ENCODE peak calls at places on chromosome 5, in nine cellular contexts. W, Q, U, L, E, B, T, V and F are unnamed samples.

GRCh38 chr5:149049371-149049781 is 13.5 kb downstream of the SH3TC2 start:
- DNase-seq in W (no peak), Q (no peak), U (no peak), L (no peak), E (no peak), B (peak), T (no peak), V (no peak), F (no peak)

GRCh38 chr5:180910735-180911134 is 11.8 kb downstream of the BTNL8 start:
- DNase-seq in W (no peak), Q (no peak), U (no peak), L (no peak), E (no peak), B (no peak), T (no peak), V (no peak), F (no peak)

GRCh38 chr5:169071-169727 is 22.1 kb upstream of the LRRC14B start:
- DNase-seq in W (no peak), Q (no peak), U (no peak), L (no peak), E (no peak), B (no peak), T (no peak), V (no peak), F (no peak)

GRCh38 chr5:73908440-73908839 is 282.4 kb downstream of the ARHGEF28 start:
- DNase-seq in W (no peak), Q (no peak), U (no peak), L (no peak), E (no peak), B (no peak), T (no peak), V (peak), F (no peak)

GRCh38 chr5:171714286-171714685 is 71.3 kb upstream of the SMIM23 start:
- DNase-seq in W (no peak), Q (no peak), U (no peak), L (no peak), E (no peak), B (no peak), T (no peak), V (no peak), F (no peak)

GRCh38 chr5:42666821-42667325 is 89.7 kb upstream of the CCDC152 start:
- DNase-seq in W (no peak), Q (no peak), U (no peak), L (no peak), E (no peak), B (no peak), T (no peak), V (no peak), F (no peak)

GRCh38 chr5:104170906-104171305 is 608.3 kb upstream of the NUDT12 start:
- DNase-seq in W (no peak), Q (no peak), U (no peak), L (no peak), E (no peak), B (no peak), T (no peak), V (no peak), F (no peak)

GRCh38 chr5:28766565-28767158 is 1728.3 kb upstream of the CDH9 start:
- DNase-seq in W (no peak), Q (peak), U (peak), L (peak), E (peak), B (peak), T (peak), V (peak), F (peak)

GRCh38 chr5:68460147-68460760 is 244.7 kb downstream of the PIK3R1 start:
- DNase-seq in W (no peak), Q (peak), U (peak), L (peak), E (peak), B (peak), T (peak), V (peak), F (peak)

GRCh38 chr5:176736271-176736965 is 73.9 kb upstream of the UNC5A start:
- DNase-seq in W (no peak), Q (no peak), U (no peak), L (no peak), E (no peak), B (no peak), T (no peak), V (peak), F (no peak)

GRCh38 chr5:170467000-170467707 is 36.7 kb upstream of the KCNIP1 start:
- DNase-seq in W (no peak), Q (no peak), U (peak), L (no peak), E (no peak), B (no peak), T (peak), V (no peak), F (no peak)

GRCh38 chr5:114101153-114101552 is 260.7 kb upstream of the KCNN2 start:
- DNase-seq in W (no peak), Q (peak), U (peak), L (peak), E (peak), B (peak), T (no peak), V (peak), F (peak)

GRCh38 chr5:23419115-23419514 is 88.3 kb upstream of the PRDM9 start:
- DNase-seq in W (no peak), Q (peak), U (peak), L (no peak), E (no peak), B (no peak), T (no peak), V (no peak), F (no peak)
- TF ChIP-seq CTCF in W (no peak), Q (no peak), U (no peak), L (no peak), E (no peak), B (no peak), T (no peak), V (no peak), F (no peak)

DNA sequence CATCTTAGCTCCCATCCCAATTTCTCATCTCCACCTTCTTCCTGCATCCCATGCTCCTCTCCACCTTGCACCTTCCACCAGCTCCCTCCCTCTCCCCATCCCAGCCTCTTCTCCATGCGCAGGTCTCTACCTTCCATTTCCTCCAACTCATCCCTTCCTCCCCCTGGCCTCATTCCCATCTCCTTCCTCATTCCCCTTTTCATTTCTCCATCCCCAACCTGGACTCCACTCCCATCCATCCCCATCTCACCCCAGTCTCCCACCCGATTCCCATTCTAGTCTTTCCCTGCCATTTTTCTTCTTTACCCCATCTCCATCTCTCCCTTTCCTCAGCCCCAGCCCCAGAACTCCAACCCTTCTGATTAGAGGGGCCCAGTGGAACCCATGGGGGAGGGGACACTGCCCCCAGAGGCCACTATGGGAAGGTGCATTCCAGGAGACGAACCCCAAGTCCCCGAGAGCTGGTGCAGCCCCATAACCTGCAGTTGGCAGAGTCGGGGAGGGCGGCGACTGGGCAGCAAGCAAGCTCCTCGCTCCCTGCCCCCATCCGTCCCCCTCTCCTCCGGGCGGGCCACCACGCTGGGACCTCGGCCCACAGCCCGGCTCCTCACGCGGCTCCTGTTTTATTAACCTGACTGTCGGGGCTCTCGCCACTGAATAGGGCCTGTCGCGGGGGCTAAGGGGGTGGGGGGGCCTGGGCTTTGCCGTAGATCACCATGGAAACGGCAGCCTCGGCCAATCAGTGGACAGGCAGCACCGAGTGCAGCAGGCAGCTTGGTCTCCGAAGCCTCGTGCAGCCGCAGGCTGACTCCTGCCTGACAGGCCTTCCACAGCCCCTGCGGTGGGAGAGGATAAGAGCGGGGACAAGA is 66.7 kb downstream of the PCDH1 start:
- DNase-seq in W (no peak), Q (peak), U (peak), L (peak), E (no peak), B (peak), T (no peak), V (peak), F (no peak)
- TF ChIP-seq REST in W (no peak), Q (no peak), U (no peak), L (no peak), E (no peak), B (no peak), T (no peak), V (no peak), F (no peak)

DNA sequence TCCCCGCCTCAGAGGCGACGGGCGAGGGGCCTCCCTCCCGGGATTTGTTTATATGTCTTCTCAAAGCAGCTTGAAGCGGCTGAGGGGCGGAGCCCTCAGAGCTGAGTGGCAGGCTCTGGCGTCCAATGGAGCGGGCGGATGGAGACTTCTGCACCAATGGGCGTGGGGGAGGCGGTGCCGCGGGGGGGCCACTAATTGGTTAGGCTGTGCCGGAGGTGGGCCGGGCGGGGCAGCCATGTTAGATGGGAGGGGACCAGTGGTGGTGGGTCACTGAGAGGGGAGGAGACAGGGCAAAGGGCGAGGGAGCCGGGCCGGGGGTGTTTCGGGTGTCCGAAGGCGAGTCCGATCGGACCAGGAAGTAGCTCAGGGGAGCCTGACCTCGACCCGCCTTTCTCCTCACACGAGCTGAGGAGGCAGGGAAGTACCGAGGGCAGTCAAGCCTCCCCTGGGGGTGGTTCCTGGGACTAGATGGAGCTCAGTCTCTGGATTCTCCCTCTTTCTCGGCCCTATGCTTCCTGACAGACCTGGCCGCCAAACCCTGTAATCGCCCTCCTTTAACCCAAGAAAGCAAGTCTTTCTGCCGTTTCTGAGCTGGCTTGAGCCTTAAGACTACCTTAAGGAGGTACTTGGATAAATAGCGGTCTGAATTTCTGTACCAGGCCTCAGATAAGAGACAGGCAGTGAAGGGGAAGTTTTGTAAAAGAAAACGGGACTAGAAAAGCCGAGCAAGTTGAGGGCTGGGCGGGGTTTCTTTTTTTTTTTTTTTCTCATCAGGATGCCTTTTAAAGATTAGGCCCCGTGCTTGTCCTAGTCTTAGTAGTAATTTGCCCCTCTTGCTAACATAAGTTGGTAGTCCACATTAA is 1.1 kb downstream of the CREBRF start:
- DNase-seq in W (peak), Q (peak), U (peak), L (peak), E (peak), B (peak), T (peak), V (peak), F (peak)
- TF ChIP-seq CTCF in W (no peak), Q (peak), U (no peak), L (peak), E (no peak), B (no peak), T (no peak), V (no peak), F (no peak)

GRCh38 chr5:89534331-89534730 is 651.3 kb upstream of the MEF2C start:
- DNase-seq in W (no peak), Q (no peak), U (no peak), L (no peak), E (no peak), B (no peak), T (no peak), V (no peak), F (no peak)

GRCh38 chr5:89537800-89538199 is 654.8 kb upstream of the MEF2C start:
- DNase-seq in W (no peak), Q (no peak), U (no peak), L (no peak), E (no peak), B (no peak), T (no peak), V (no peak), F (no peak)

GRCh38 chr5:89536020-89536419 is 653.0 kb upstream of the MEF2C start:
- DNase-seq in W (no peak), Q (no peak), U (no peak), L (no peak), E (no peak), B (no peak), T (no peak), V (no peak), F (no peak)

GRCh38 chr5:89535421-89535820 is 652.4 kb upstream of the MEF2C start:
- DNase-seq in W (no peak), Q (no peak), U (no peak), L (no peak), E (no peak), B (no peak), T (no peak), V (no peak), F (no peak)
- TF ChIP-seq REST in W (no peak), Q (no peak), U (no peak), L (no peak), E (no peak), B (no peak), T (no peak), V (no peak), F (no peak)

GRCh38 chr5:95861858-95862561 is 39.5 kb upstream of the GLRX start:
- DNase-seq in W (no peak), Q (no peak), U (no peak), L (no peak), E (no peak), B (no peak), T (no peak), V (no peak), F (no peak)
- TF ChIP-seq CTCF in W (no peak), Q (no peak), U (no peak), L (no peak), E (no peak), B (no peak), T (peak), V (peak), F (no peak)

DNA sequence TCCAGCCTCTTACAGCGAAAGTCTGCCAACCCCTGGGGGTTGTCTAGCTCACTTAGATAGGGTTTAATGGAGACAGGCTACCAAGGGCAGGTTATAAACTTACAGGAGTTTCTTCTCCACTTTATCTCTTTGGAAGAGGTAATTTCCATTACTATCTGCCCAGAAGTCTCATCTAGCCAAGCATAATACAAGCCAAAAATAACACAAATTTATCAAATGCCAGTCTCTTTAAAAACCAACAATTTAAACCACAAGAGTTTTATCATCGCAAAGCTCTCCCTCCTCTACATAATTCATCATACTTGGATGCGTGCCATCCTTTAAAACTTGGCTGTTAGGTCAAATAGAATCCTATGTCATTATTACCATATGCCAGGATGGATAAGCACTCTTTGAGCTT is 6.2 kb downstream of the RBM22 start:
- DNase-seq in W (no peak), Q (no peak), U (no peak), L (no peak), E (no peak), B (no peak), T (no peak), V (no peak), F (no peak)
- TF ChIP-seq REST in W (no peak), Q (no peak), U (no peak), L (no peak), E (no peak), B (no peak), T (no peak), V (no peak), F (no peak)